ENCODE peak calls at places on chromosomes 6 and 20, in nine cellular contexts. D is ELF-1; N is left colon; S is GM12892; P is GM10248; W is lung microvascular endothelial cell; Q is AG20443; I is activated CD4-positive, alpha-beta T cell treated with anti-CD3 and anti-CD28 coated beads, Interleukin-2, amount 50 U/mL, for 48 hours; H is ovary. U is an unnamed sample.

GRCh38 chr6:109381007-109381746 is 1.1 kb downstream of the CD164 start:
- DNase-seq in W (peak), P (no peak), D (no peak), Q (no peak), S (no peak), H (no peak), I (no peak), N (peak), U (no peak)

GRCh38 chr6:31530659-31531058 is 1.9 kb downstream of the MCCD1 start:
- DNase-seq in S (no peak), N (no peak), D (no peak), I (no peak), W (no peak), P (no peak), H (no peak), Q (no peak), U (no peak)

GRCh38 chr6:80637312-80637711 is 530.8 kb downstream of the BCKDHB start:
- DNase-seq in Q (no peak), W (no peak), S (no peak), D (no peak), N (no peak), P (no peak), H (no peak), I (no peak), U (no peak)

GRCh38 chr6:21111399-21111725 is 482.2 kb upstream of the SOX4 start:
- DNase-seq in Q (no peak), W (no peak), N (no peak), D (peak), S (no peak), H (no peak), I (no peak), P (no peak), U (no peak)

GRCh38 chr6:30213999-30214982 is 1.1 kb upstream of the TRIM26 start:
- DNase-seq in Q (peak), I (peak), N (peak), W (peak), P (peak), H (peak), S (peak), D (peak), U (peak)

GRCh38 chr6:32970413-32971244 is 2.2 kb downstream of the BRD2 start:
- DNase-seq in D (peak), H (peak), Q (peak), S (peak), W (peak), P (peak), I (peak), N (peak), U (peak)

GRCh38 chr6:44235891-44236516 is 10.9 kb upstream of the HSP90AB1 start:
- DNase-seq in I (no peak), S (no peak), Q (no peak), W (no peak), D (no peak), H (no peak), N (no peak), P (no peak), U (no peak)

GRCh38 chr6:9346923-9347322 is 911.6 kb upstream of the SLC35B3 start:
- DNase-seq in P (no peak), N (no peak), W (no peak), Q (no peak), I (no peak), S (no peak), D (no peak), H (no peak), U (no peak)

GRCh38 chr20:49483018-49483705 is 694 bp upstream of the KCNB1 start:
- DNase-seq in S (no peak), I (no peak), Q (no peak), D (peak), H (no peak), N (no peak), W (no peak), P (no peak), U (no peak)

GRCh38 chr20:62411479-62412193 is 4.6 kb upstream of the CABLES2 start:
- DNase-seq in P (no peak), I (no peak), S (no peak), H (no peak), N (peak), Q (no peak), D (no peak), W (no peak), U (no peak)

GRCh38 chr6:21455071-21455470 is 138.5 kb upstream of the SOX4 start:
- DNase-seq in D (no peak), I (no peak), Q (no peak), H (no peak), W (no peak), N (no peak), S (no peak), P (no peak), U (no peak)

GRCh38 chr20:32437391-32438074 is 79.4 kb downstream of the ASXL1 start:
- DNase-seq in D (peak), H (no peak), S (no peak), P (no peak), W (no peak), N (no peak), Q (no peak), I (no peak), U (no peak)

GRCh38 chr6:88480822-88481221 is 314.7 kb upstream of the CNR1 start:
- DNase-seq in S (no peak), D (no peak), P (no peak), N (no peak), Q (no peak), H (no peak), I (no peak), W (no peak), U (no peak)

GRCh38 chr6:56699066-56699654 is 56.5 kb upstream of the DST start:
- DNase-seq in Q (peak), W (peak), H (no peak), I (no peak), D (no peak), S (no peak), P (peak), N (no peak), U (no peak)

GRCh38 chr6:33413200-33413599 is 2.4 kb downstream of the PHF1 start:
- DNase-seq in N (no peak), D (no peak), Q (no peak), I (no peak), P (no peak), W (no peak), S (no peak), H (peak), U (no peak)

GRCh38 chr6:83574783-83575182 is 62.4 kb downstream of the PRSS35 start:
- DNase-seq in S (no peak), W (no peak), N (no peak), D (no peak), P (no peak), H (no peak), I (no peak), Q (no peak), U (no peak)

GRCh38 chr6:36297511-36297910 is 27.7 kb downstream of the PNPLA1 start:
- DNase-seq in Q (no peak), S (no peak), W (no peak), I (no peak), H (no peak), P (no peak), N (no peak), D (no peak), U (no peak)

GRCh38 chr6:45436544-45437440 is 59.1 kb upstream of the SUPT3H start:
- DNase-seq in Q (peak), D (no peak), P (peak), N (no peak), H (no peak), I (no peak), W (peak), S (no peak), U (no peak)

GRCh38 chr20:658731-659291 is 5.8 kb upstream of the SRXN1 start:
- DNase-seq in N (no peak), I (no peak), H (no peak), S (no peak), W (no peak), Q (no peak), D (no peak), P (no peak), U (no peak)

GRCh38 chr6:134245041-134245440 is 72.9 kb downstream of the SGK1 start:
- DNase-seq in H (peak), I (no peak), P (no peak), D (no peak), Q (no peak), W (no peak), N (peak), S (no peak), U (no peak)

GRCh38 chr6:139240161-139241010 is 51.4 kb downstream of the TXLNB start:
- DNase-seq in W (peak), D (no peak), H (peak), S (no peak), P (no peak), N (peak), Q (peak), I (no peak), U (no peak)

GRCh38 chr6:106823732-106824351 is 150.7 kb downstream of the CD24 start:
- DNase-seq in Q (no peak), W (no peak), N (peak), S (no peak), P (no peak), H (no peak), I (no peak), D (peak), U (no peak)

GRCh38 chr6:6875818-6876470 is 231.8 kb upstream of the RREB1 start:
- DNase-seq in Q (peak), I (no peak), N (no peak), H (peak), D (no peak), W (no peak), P (no peak), S (no peak), U (no peak)

GRCh38 chr6:141467881-141468280 is 664.8 kb upstream of the GJE1 start:
- DNase-seq in S (no peak), I (no peak), P (no peak), W (no peak), N (no peak), D (peak), Q (no peak), H (no peak), U (no peak)

GRCh38 chr6:107290491-107290890 is 168.9 kb downstream of the PDSS2 start:
- DNase-seq in H (no peak), Q (no peak), S (no peak), I (no peak), D (peak), N (no peak), W (no peak), P (no peak), U (no peak)

GRCh38 chr6:105834548-105834947 is 251.6 kb upstream of the PRDM1 start:
- DNase-seq in W (no peak), H (no peak), N (no peak), P (no peak), S (no peak), I (no peak), D (no peak), Q (no peak), U (no peak)

GRCh38 chr6:152625213-152625612 is 11.9 kb downstream of the SYNE1 start:
- DNase-seq in W (no peak), I (no peak), S (no peak), H (no peak), D (no peak), P (no peak), Q (no peak), N (no peak), U (no peak)

GRCh38 chr6:28597924-28598323 is 72.2 kb downstream of the GPX5 start:
- DNase-seq in I (no peak), N (no peak), P (no peak), H (no peak), Q (no peak), D (peak), S (no peak), W (no peak), U (no peak)

GRCh38 chr6:53796451-53796780 is 1.6 kb downstream of the LRRC1 start:
- DNase-seq in S (no peak), Q (no peak), D (no peak), P (no peak), N (no peak), H (no peak), I (no peak), W (peak), U (no peak)

GRCh38 chr20:40082436-40082835 is 606.6 kb downstream of the MAFB start:
- DNase-seq in H (no peak), Q (no peak), I (no peak), N (no peak), D (no peak), W (no peak), S (no peak), P (no peak), U (no peak)

GRCh38 chr6:160494576-160494975 is 146.4 kb downstream of the SLC22A3 start:
- DNase-seq in Q (no peak), I (no peak), W (no peak), H (no peak), P (no peak), D (no peak), S (no peak), N (no peak), U (no peak)

GRCh38 chr20:50758469-50758868 is 27.1 kb downstream of the PARD6B start:
- DNase-seq in Q (no peak), I (no peak), W (no peak), N (no peak), D (no peak), S (no peak), P (no peak), H (no peak), U (no peak)

GRCh38 chr20:51553897-51554504 is 11.5 kb upstream of the NFATC2 start:
- DNase-seq in W (no peak), P (no peak), S (no peak), D (no peak), H (no peak), I (no peak), N (no peak), Q (peak), U (no peak)